ENCODE peak calls at places on chromosomes 6 and 20, in five cellular contexts. One of them, this sample, is unnamed.

GRCh38 chr6:122081921-122082320 is 317.5 kb upstream of the HSF2 start:
- DNase-seq in A549: no peak
- DNase-seq in sigmoid colon: no peak
- DNase-seq in stomach: no peak
- DNase-seq in transverse colon: no peak
- DNase-seq in this sample: no peak

GRCh38 chr6:170596426-170596825 is 12.0 kb upstream of the PDCD2 start:
- DNase-seq in A549: no peak
- DNase-seq in sigmoid colon: no peak
- DNase-seq in stomach: no peak
- DNase-seq in transverse colon: no peak
- DNase-seq in this sample: no peak

GRCh38 chr6:7373739-7374138 is 15.8 kb downstream of the CAGE1 start:
- DNase-seq in A549: no peak
- DNase-seq in sigmoid colon: no peak
- DNase-seq in stomach: no peak
- DNase-seq in transverse colon: no peak
- DNase-seq in this sample: no peak

GRCh38 chr6:89375427-89375868 is 22.9 kb upstream of the UBE2J1 start:
- DNase-seq in A549: no peak
- DNase-seq in sigmoid colon: no peak
- DNase-seq in stomach: peak; percentile 71
- DNase-seq in transverse colon: peak; percentile 83
- DNase-seq in this sample: no peak

GRCh38 chr6:5469101-5469846 is 208.0 kb downstream of the FARS2 start:
- DNase-seq in A549: no peak
- DNase-seq in sigmoid colon: no peak
- DNase-seq in stomach: no peak
- DNase-seq in transverse colon: no peak
- DNase-seq in this sample: no peak

GRCh38 chr6:137731600-137731959 is 135.5 kb upstream of the TNFAIP3 start:
- DNase-seq in A549: no peak
- DNase-seq in sigmoid colon: no peak
- DNase-seq in stomach: no peak
- DNase-seq in transverse colon: no peak
- DNase-seq in this sample: no peak

GRCh38 chr20:45311589-45312211 is 3.6 kb upstream of the MATN4 start:
- DNase-seq in A549: peak; percentile 78
- DNase-seq in sigmoid colon: no peak
- DNase-seq in stomach: peak; percentile 72
- DNase-seq in transverse colon: peak; percentile 68
- DNase-seq in this sample: peak; percentile 32

GRCh38 chr6:134564705-134565104 is 246.8 kb upstream of the SGK1 start:
- DNase-seq in A549: no peak
- DNase-seq in sigmoid colon: no peak
- DNase-seq in stomach: no peak
- DNase-seq in transverse colon: no peak
- DNase-seq in this sample: no peak

GRCh38 chr20:46133886-46134654 is 16.0 kb downstream of the CD40 start:
- DNase-seq in A549: no peak
- DNase-seq in sigmoid colon: no peak
- DNase-seq in stomach: no peak
- DNase-seq in transverse colon: no peak
- DNase-seq in this sample: no peak

GRCh38 chr6:392441-393390 is 1.2 kb downstream of the IRF4 start:
- DNase-seq in A549: no peak
- DNase-seq in sigmoid colon: no peak
- DNase-seq in stomach: no peak
- DNase-seq in transverse colon: no peak
- DNase-seq in this sample: no peak

GRCh38 chr6:85431271-85431670 is 18.6 kb upstream of the NT5E start:
- DNase-seq in A549: no peak
- DNase-seq in sigmoid colon: no peak
- DNase-seq in stomach: no peak
- DNase-seq in transverse colon: no peak
- DNase-seq in this sample: no peak
- H3K4me1 ChIP-seq in A549: no peaks in the 10 kb centered on the region
- H3K4me1 ChIP-seq in sigmoid colon: no peaks in the 10 kb centered on the region
- H3K4me1 ChIP-seq in stomach: no peaks in the 10 kb centered on the region
- H3K4me1 ChIP-seq in transverse colon: no peaks in the 10 kb centered on the region
- H3K4me1 ChIP-seq in this sample: no peaks in the 10 kb centered on the region

DNA sequence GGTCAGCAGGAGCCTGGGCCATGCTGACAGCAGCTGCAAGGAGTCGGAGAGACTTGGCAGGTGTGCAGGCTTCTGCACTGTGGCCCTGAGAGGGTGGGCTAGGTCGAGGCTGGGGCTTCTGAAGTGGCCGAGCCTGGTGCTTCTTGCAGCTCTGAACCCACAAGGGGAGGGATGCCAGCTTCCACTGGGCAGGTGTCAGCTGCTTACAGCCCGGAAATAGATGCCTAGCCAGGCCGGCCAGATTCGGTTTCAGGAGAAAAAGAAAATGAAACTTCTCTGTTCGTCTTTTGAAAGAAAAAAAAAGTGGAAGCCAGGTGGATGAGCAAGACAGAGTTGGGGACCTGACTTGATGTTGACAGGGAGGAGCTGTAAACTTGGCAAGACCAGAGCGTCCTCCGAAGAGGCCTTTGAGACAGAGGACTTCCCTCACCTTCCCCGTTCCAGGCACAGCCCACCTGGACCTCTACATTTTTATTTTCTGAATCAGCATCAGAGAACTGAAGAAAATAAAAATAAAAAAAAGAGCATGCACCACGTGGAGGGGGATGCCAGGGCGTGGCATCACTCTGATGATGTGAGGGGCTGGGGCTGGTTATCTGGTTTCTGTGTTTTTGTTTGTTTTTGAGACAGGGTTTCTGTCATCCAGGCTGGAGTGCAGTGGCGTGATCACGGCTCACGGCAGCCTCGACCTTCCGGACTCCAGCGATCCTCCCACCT is at the start of gene ZBP1:
- DNase-seq in A549: no peak
- DNase-seq in sigmoid colon: no peak
- DNase-seq in stomach: peak; percentile 65
- DNase-seq in transverse colon: peak; percentile 84
- DNase-seq in this sample: no peak
- H3K4me3 ChIP-seq in A549: no peak within 1 kb of the TSS
- H3K4me3 ChIP-seq in sigmoid colon: no peak within 1 kb of the TSS
- H3K4me3 ChIP-seq in stomach: peak within 1 kb of the TSS; percentile 23
- H3K4me3 ChIP-seq in transverse colon: peak within 1 kb of the TSS; percentile 16
- H3K4me3 ChIP-seq in this sample: no peak within 1 kb of the TSS

GRCh38 chr6:27575594-27576361 is 102.9 kb upstream of the ZNF184 start:
- DNase-seq in A549: no peak
- DNase-seq in sigmoid colon: no peak
- DNase-seq in stomach: no peak
- DNase-seq in transverse colon: no peak
- DNase-seq in this sample: no peak
- TF ChIP-seq EP300 in A549: no peak
- TF ChIP-seq EP300 in sigmoid colon: no peak
- TF ChIP-seq EP300 in stomach: no peak
- TF ChIP-seq EP300 in transverse colon: no peak
- TF ChIP-seq EP300 in this sample: no peak

GRCh38 chr6:15904651-15905376 is 224.1 kb upstream of the MYLIP start:
- DNase-seq in A549: no peak
- DNase-seq in sigmoid colon: no peak
- DNase-seq in stomach: no peak
- DNase-seq in transverse colon: no peak
- DNase-seq in this sample: no peak
- H3K4me1 ChIP-seq in A549: no peaks in the 10 kb centered on the region
- H3K4me1 ChIP-seq in sigmoid colon: no peaks in the 10 kb centered on the region
- H3K4me1 ChIP-seq in stomach: peaks cover 11% of the 10 kb centered on the region
- H3K4me1 ChIP-seq in transverse colon: no peaks in the 10 kb centered on the region
- H3K4me1 ChIP-seq in this sample: no peaks in the 10 kb centered on the region

GRCh38 chr20:10672579-10673127 is 1.1 kb downstream of the JAG1 start:
- DNase-seq in A549: no peak
- DNase-seq in sigmoid colon: peak; percentile 86
- DNase-seq in stomach: peak; percentile 71
- DNase-seq in transverse colon: peak; percentile 75
- DNase-seq in this sample: peak; percentile 47
- H3K4me3 ChIP-seq in A549: peak overlapping the region; percentile 92
- H3K4me3 ChIP-seq in sigmoid colon: peak overlapping the region; percentile 99
- H3K4me3 ChIP-seq in stomach: peak overlapping the region; percentile 93
- H3K4me3 ChIP-seq in transverse colon: peak overlapping the region; percentile 94
- H3K4me3 ChIP-seq in this sample: peak overlapping the region; percentile 66

DNA sequence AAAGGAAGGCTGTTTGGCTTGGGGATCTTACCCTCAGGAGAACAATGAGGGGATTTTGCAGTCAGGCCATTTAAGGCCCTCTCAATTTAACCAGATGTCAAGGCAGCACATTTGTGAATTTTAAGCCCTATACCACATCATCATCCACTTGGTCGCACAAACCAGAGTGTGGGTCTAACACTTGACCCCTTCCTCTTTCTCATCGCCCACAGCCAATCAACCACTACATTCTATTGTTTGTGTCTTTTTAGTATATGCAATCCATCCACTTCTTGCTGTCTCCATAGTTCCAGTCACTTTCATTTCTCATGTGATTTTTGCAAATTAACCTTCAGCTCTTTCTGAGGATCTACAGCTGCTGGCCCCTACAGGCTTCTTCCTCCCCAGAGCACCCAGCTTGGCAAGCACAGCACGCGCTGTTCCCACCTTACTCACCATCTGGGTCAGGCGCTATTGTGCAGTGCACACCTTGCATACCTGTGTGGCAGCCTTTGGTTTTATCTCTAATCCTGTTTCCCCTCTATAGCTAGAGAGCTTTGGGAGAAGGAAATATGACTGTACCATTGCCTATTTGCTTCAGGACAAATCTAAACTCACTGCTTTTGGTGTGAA is 32.3 kb upstream of the CD83 start:
- DNase-seq in A549: no peak
- DNase-seq in sigmoid colon: no peak
- DNase-seq in stomach: no peak
- DNase-seq in transverse colon: no peak
- DNase-seq in this sample: no peak
- TF ChIP-seq EP300 in A549: no peak
- TF ChIP-seq EP300 in sigmoid colon: no peak
- TF ChIP-seq EP300 in stomach: no peak
- TF ChIP-seq EP300 in transverse colon: no peak
- TF ChIP-seq EP300 in this sample: no peak

GRCh38 chr6:159109391-159109790 is 59.8 kb upstream of the FNDC1 start:
- DNase-seq in A549: no peak
- DNase-seq in sigmoid colon: no peak
- DNase-seq in stomach: peak; percentile 28
- DNase-seq in transverse colon: no peak
- DNase-seq in this sample: no peak
- H3K4me1 ChIP-seq in A549: no peaks in the 10 kb centered on the region
- H3K4me1 ChIP-seq in sigmoid colon: peaks cover under 1% of the 10 kb centered on the region
- H3K4me1 ChIP-seq in stomach: peaks cover 48% of the 10 kb centered on the region
- H3K4me1 ChIP-seq in transverse colon: no peaks in the 10 kb centered on the region
- H3K4me1 ChIP-seq in this sample: no peaks in the 10 kb centered on the region

GRCh38 chr6:3997144-3997770 is 81.7 kb downstream of the FAM217A start:
- DNase-seq in A549: no peak
- DNase-seq in sigmoid colon: no peak
- DNase-seq in stomach: no peak
- DNase-seq in transverse colon: no peak
- DNase-seq in this sample: no peak
- H3K4me3 ChIP-seq in A549: no peak overlapping the region
- H3K4me3 ChIP-seq in sigmoid colon: no peak overlapping the region
- H3K4me3 ChIP-seq in stomach: no peak overlapping the region
- H3K4me3 ChIP-seq in transverse colon: no peak overlapping the region
- H3K4me3 ChIP-seq in this sample: no peak overlapping the region

DNA sequence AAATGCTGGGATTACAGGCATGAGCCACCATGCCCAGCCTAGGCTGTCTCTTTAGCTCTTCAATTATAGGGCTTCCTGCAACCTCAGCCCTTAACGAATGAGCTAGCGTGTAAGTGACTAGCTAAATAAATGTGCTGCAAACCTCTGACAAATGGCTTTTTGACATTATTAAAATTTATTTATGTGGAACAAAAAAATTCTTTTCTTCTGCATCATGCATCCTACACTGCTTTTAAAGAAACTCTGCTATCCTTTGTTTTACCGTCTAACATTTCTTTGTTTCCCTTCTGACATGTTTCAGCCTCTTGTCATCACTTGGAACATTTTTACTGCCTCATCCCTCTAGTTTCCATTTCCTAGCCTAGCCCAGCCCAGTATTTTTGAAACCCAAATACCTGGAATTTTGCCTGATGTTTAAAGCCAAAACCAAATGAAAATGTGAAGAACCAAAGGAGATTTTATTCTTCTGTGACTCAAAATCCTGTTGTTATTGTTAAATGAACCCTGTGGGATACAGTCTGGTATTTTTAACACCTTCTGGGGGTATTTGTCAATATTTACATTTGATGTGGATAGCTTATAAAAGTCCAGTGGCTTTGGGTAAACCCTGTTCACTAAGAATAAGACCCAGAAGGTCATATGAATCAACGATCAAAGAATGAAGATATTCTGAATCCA is 9.5 kb downstream of the NT5E start:
- DNase-seq in A549: no peak
- DNase-seq in sigmoid colon: no peak
- DNase-seq in stomach: no peak
- DNase-seq in transverse colon: no peak
- DNase-seq in this sample: no peak
- TF ChIP-seq EP300 in A549: no peak
- TF ChIP-seq EP300 in sigmoid colon: no peak
- TF ChIP-seq EP300 in stomach: no peak
- TF ChIP-seq EP300 in transverse colon: no peak
- TF ChIP-seq EP300 in this sample: no peak

GRCh38 chr20:4081396-4081795 is 66.0 kb upstream of the RNF24 start:
- DNase-seq in A549: no peak
- DNase-seq in sigmoid colon: no peak
- DNase-seq in stomach: no peak
- DNase-seq in transverse colon: no peak
- DNase-seq in this sample: no peak
- H3K4me1 ChIP-seq in A549: peaks cover 13% of the 10 kb centered on the region
- H3K4me1 ChIP-seq in sigmoid colon: peaks cover 16% of the 10 kb centered on the region
- H3K4me1 ChIP-seq in stomach: peaks cover 27% of the 10 kb centered on the region
- H3K4me1 ChIP-seq in transverse colon: peaks cover 3% of the 10 kb centered on the region
- H3K4me1 ChIP-seq in this sample: peaks cover 6% of the 10 kb centered on the region